ENCODE peak calls at places on chromosomes 11 and 22, in eight cellular contexts. One of them, this sample, is unnamed.

GRCh38 chr22:28051091-28051786 is 132.2 kb upstream of the PITPNB start:
- DNase-seq in mucosa of gallbladder: no peak
- DNase-seq in naive B cell: no peak
- DNase-seq in AG04449: no peak
- DNase-seq in dermis blood vessel endothelial cell: peak; percentile 67
- DNase-seq in T-helper 2 cell: no peak
- DNase-seq in T-cell: no peak
- DNase-seq in small intestine: no peak
- DNase-seq in this sample: no peak

GRCh38 chr11:63491240-63491587 is 247 bp upstream of the PLAAT5 start:
- DNase-seq in mucosa of gallbladder: no peak
- DNase-seq in naive B cell: no peak
- DNase-seq in AG04449: no peak
- DNase-seq in dermis blood vessel endothelial cell: no peak
- DNase-seq in T-helper 2 cell: no peak
- DNase-seq in T-cell: no peak
- DNase-seq in small intestine: no peak
- DNase-seq in this sample: no peak

GRCh38 chr11:120316880-120317688 is 8.0 kb upstream of the TLCD5 start:
- DNase-seq in mucosa of gallbladder: peak; percentile 90
- DNase-seq in naive B cell: no peak
- DNase-seq in AG04449: no peak
- DNase-seq in dermis blood vessel endothelial cell: no peak
- DNase-seq in T-helper 2 cell: no peak
- DNase-seq in T-cell: no peak
- DNase-seq in small intestine: peak; percentile 82
- DNase-seq in this sample: no peak

GRCh38 chr11:130737866-130738431 is 178.3 kb downstream of the SNX19 start:
- DNase-seq in mucosa of gallbladder: peak; percentile 74
- DNase-seq in naive B cell: no peak
- DNase-seq in AG04449: peak; percentile 57
- DNase-seq in dermis blood vessel endothelial cell: peak; percentile 71
- DNase-seq in T-helper 2 cell: no peak
- DNase-seq in T-cell: no peak
- DNase-seq in small intestine: peak; percentile 95
- DNase-seq in this sample: no peak

GRCh38 chr11:12808519-12808918 is 134.3 kb downstream of the TEAD1 start:
- DNase-seq in mucosa of gallbladder: no peak
- DNase-seq in naive B cell: no peak
- DNase-seq in AG04449: no peak
- DNase-seq in dermis blood vessel endothelial cell: peak; percentile 46
- DNase-seq in T-helper 2 cell: peak; percentile 19
- DNase-seq in T-cell: no peak
- DNase-seq in small intestine: no peak
- DNase-seq in this sample: no peak

GRCh38 chr11:122173587-122173986 is 57.6 kb upstream of the BLID start:
- DNase-seq in mucosa of gallbladder: no peak
- DNase-seq in naive B cell: no peak
- DNase-seq in AG04449: no peak
- DNase-seq in dermis blood vessel endothelial cell: no peak
- DNase-seq in T-helper 2 cell: no peak
- DNase-seq in T-cell: no peak
- DNase-seq in small intestine: no peak
- DNase-seq in this sample: no peak

GRCh38 chr11:94737171-94737611 is 31.0 kb upstream of the AMOTL1 start:
- DNase-seq in mucosa of gallbladder: no peak
- DNase-seq in naive B cell: no peak
- DNase-seq in AG04449: no peak
- DNase-seq in dermis blood vessel endothelial cell: peak; percentile 28
- DNase-seq in T-helper 2 cell: no peak
- DNase-seq in T-cell: no peak
- DNase-seq in small intestine: no peak
- DNase-seq in this sample: no peak

GRCh38 chr11:106594751-106595351 is 423.4 kb downstream of the GUCY1A2 start:
- DNase-seq in mucosa of gallbladder: no peak
- DNase-seq in naive B cell: no peak
- DNase-seq in AG04449: no peak
- DNase-seq in dermis blood vessel endothelial cell: no peak
- DNase-seq in T-helper 2 cell: peak; percentile 1
- DNase-seq in T-cell: no peak
- DNase-seq in small intestine: no peak
- DNase-seq in this sample: no peak

GRCh38 chr11:35798423-35798822 is 135.8 kb downstream of the TRIM44 start:
- DNase-seq in mucosa of gallbladder: no peak
- DNase-seq in naive B cell: no peak
- DNase-seq in AG04449: no peak
- DNase-seq in dermis blood vessel endothelial cell: peak; percentile 48
- DNase-seq in T-helper 2 cell: no peak
- DNase-seq in T-cell: no peak
- DNase-seq in small intestine: no peak
- DNase-seq in this sample: no peak